ENCODE peak calls at places on chromosomes 2 and 18, in seven cellular contexts. C is MM.1S, V is GM23338, I is GM23248, R is fibroblast of lung, B is hepatocyte, M is A549. Q is an unnamed sample.

GRCh38 chr2:60046529-60046928 is 506.9 kb downstream of the BCL11A start:
- DNase-seq in M (no peak), R (no peak), B (no peak), C (no peak), V (no peak), I (no peak), Q (no peak)

GRCh38 chr2:206083602-206084467 is 2.1 kb downstream of the INO80D start:
- DNase-seq in R (peak; percentile 9), I (peak; percentile 40), C (peak; percentile 55), V (peak; percentile 96), M (peak; percentile 18), B (peak; percentile 34), Q (no peak)

GRCh38 chr2:70461414-70461813 is 92.2 kb downstream of the TGFA start:
- DNase-seq in I (no peak), R (no peak), B (no peak), C (no peak), M (no peak), V (no peak), Q (no peak)

GRCh38 chr2:164651361-164651760 is 30.1 kb upstream of the GRB14 start:
- DNase-seq in R (no peak), B (no peak), C (no peak), I (no peak), V (peak; percentile 57), M (no peak), Q (no peak)

GRCh38 chr2:10810175-10811161 is 2.1 kb downstream of the PDIA6 start:
- DNase-seq in C (peak; percentile 30), V (no peak), I (peak; percentile 34), M (no peak), R (peak; percentile 42), B (no peak), Q (peak; percentile 72)

GRCh38 chr2:205540066-205540465 is 142.2 kb upstream of the NRP2 start:
- DNase-seq in R (no peak), I (no peak), C (no peak), V (no peak), B (no peak), M (no peak), Q (no peak)

GRCh38 chr2:19109521-19109920 is 248.9 kb downstream of the OSR1 start:
- DNase-seq in R (no peak), B (no peak), V (no peak), C (no peak), M (no peak), I (no peak), Q (no peak)

GRCh38 chr2:75788154-75788553 is 77.4 kb upstream of the GCFC2 start:
- DNase-seq in R (no peak), I (no peak), B (no peak), V (no peak), C (no peak), M (no peak), Q (no peak)

GRCh38 chr2:225274751-225275150 is 124.8 kb upstream of the NYAP2 start:
- DNase-seq in I (peak; percentile 4), B (no peak), M (peak; percentile 13), V (no peak), C (peak; percentile 40), R (peak; percentile 21), Q (peak; percentile 13)

GRCh38 chr18:36141576-36141975 is 11.9 kb downstream of the ELP2 start:
- DNase-seq in R (no peak), I (no peak), B (no peak), C (no peak), V (no peak), M (no peak), Q (no peak)

GRCh38 chr2:187541086-187542085 is 12.8 kb downstream of the TFPI start:
- DNase-seq in M (peak; percentile 96), R (peak; percentile 95), V (no peak), C (no peak), I (peak; percentile 93), B (peak; percentile 35), Q (no peak)

GRCh38 chr18:50662177-50662576 is 102.3 kb downstream of the MAPK4 start:
- DNase-seq in C (peak; percentile 26), M (peak; percentile 36), V (peak; percentile 73), B (peak; percentile 35), I (peak; percentile 3), R (peak; percentile 3), Q (peak; percentile 39)

GRCh38 chr2:127645395-127646291 is at the start of gene GPR17:
- DNase-seq in C (no peak), V (no peak), M (no peak), R (no peak), B (peak; percentile 51), I (no peak), Q (no peak)

GRCh38 chr2:26245810-26246209 is 1.1 kb downstream of the HADHB start:
- DNase-seq in M (no peak), V (no peak), R (peak; percentile 20), I (peak; percentile 45), B (no peak), C (peak; percentile 53), Q (no peak)

GRCh38 chr2:226234187-226234586 is 565.4 kb downstream of the IRS1 start:
- DNase-seq in C (no peak), V (no peak), R (no peak), I (no peak), M (no peak), B (no peak), Q (no peak)

GRCh38 chr18:68925268-68925667 is 127.4 kb downstream of the CCDC102B start:
- DNase-seq in C (peak; percentile 89), M (no peak), B (peak; percentile 22), I (peak; percentile 23), R (peak; percentile 12), V (peak; percentile 60), Q (no peak)

DNA sequence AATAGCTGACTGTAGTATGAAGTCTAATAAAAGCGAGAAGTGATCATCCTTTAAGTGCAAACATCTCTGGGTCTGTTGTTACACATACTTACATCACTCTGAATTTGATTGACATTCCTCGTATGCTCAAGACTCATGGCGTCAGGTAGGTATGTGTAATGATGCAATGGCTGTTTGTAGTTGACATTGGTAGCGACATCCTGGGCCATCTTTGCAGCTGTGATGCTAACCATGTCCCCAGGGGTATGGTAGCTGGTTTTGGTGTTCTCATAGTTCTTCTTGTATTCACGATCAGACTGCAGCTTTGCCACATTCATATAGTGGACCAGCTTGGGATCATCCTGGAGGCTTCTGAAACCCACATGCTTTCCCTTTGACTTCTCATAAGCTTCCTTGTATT is 62.0 kb downstream of the NEB start:
- DNase-seq in I (no peak), V (no peak), C (no peak), B (no peak), M (no peak), R (no peak), Q (no peak)
- H3K4me2 ChIP-seq in I (no peak overlapping the region), V (no peak overlapping the region), C (no peak overlapping the region), B (no peak overlapping the region), M (no peak overlapping the region), R (no peak overlapping the region), Q (no peak overlapping the region)

GRCh38 chr2:207516206-207516605 is 13.6 kb upstream of the CREB1 start:
- DNase-seq in R (peak; percentile 12), B (no peak), V (no peak), M (no peak), I (peak; percentile 73), C (no peak), Q (no peak)
- H3K4me2 ChIP-seq in R (no peak overlapping the region), B (no peak overlapping the region), V (no peak overlapping the region), M (no peak overlapping the region), I (peak overlapping the region; percentile 45), C (no peak overlapping the region), Q (no peak overlapping the region)

GRCh38 chr18:9094307-9095226 is 7.9 kb upstream of the NDUFV2 start:
- DNase-seq in C (no peak), R (peak; percentile 83), B (peak; percentile 27), I (peak; percentile 82), V (no peak), M (peak; percentile 89), Q (no peak)

GRCh38 chr18:9096013-9096383 is 6.5 kb upstream of the NDUFV2 start:
- DNase-seq in V (no peak), B (no peak), C (no peak), R (no peak), I (no peak), M (no peak), Q (no peak)

GRCh38 chr18:9097349-9097748 is 5.2 kb upstream of the NDUFV2 start:
- DNase-seq in C (no peak), M (no peak), R (no peak), V (no peak), I (no peak), B (no peak), Q (no peak)

GRCh38 chr18:9096698-9097097 is 5.8 kb upstream of the NDUFV2 start:
- DNase-seq in R (no peak), M (no peak), V (no peak), I (no peak), C (no peak), B (no peak), Q (no peak)

DNA sequence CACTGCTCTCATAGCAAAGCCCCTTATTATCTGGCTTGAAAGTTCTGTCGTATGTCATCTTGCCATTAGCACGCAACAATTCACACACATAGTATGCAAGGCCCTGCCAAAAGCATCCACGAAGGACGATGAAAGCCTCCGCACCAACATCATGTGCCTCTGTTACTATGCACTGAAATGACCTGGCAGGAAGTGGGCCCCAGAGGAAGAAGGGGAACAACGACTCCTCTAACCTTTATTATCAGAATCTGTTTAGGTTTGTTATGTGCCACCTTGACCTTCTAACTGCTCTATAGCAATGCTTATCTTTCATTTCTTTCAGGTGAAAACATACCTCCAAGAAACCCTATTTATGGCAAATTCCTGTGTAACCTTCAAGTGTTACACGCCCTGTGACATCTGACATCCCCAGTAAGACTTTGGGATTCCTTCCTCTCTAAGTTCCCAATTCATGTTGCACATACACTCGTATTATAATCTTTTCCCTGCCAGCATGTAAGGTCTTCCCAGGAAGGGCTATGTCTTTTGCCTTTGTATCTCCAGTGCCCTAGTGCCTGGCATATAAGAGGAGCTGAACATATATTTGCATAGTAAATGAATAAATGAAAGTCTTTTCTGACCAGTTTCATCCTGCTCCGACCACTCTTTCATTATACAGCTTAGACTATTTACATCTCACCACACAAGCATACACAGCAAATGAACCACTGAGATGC is 7.0 kb upstream of the NDUFV2 start:
- DNase-seq in V (no peak), M (peak; percentile 13), C (peak; percentile 69), R (peak; percentile 59), B (peak; percentile 24), I (no peak), Q (no peak)
- H3K4me2 ChIP-seq in V (peak overlapping the region; percentile 46), M (peak overlapping the region; percentile 70), C (peak overlapping the region; percentile 87), R (peak overlapping the region; percentile 11), B (peak overlapping the region; percentile 11), I (peak overlapping the region; percentile 71), Q (no peak overlapping the region)

DNA sequence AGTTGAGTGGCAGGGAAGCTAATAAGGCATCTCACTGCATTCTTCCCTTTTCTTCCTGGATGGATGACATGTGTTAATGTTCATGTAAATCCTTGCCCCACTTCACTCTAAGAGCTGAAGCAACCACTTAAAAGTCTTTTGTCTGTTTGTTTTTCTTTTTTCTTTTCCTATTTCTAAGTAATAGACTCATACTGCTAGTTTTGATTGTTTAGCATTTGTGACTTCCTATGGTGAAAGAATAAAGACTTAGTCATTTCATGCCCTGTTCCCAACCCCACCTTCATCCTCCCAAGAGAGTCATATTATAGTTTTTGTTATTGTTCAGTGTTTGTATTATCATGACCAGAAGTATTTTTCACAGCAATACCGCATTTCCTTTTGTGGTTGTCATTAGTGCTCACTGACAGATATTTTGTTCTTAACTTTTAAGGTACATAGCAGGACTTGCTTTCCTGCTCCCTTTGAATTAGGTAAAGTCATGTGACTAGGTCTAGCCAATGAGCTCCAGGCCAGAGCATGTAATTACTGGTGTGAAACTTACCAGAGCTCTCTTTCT is 18.1 kb upstream of the SPP2 start:
- DNase-seq in R (peak; percentile 84), B (no peak), V (no peak), M (peak; percentile 37), I (peak; percentile 78), C (no peak), Q (no peak)
- H3K4me2 ChIP-seq in R (no peak overlapping the region), B (no peak overlapping the region), V (no peak overlapping the region), M (no peak overlapping the region), I (peak overlapping the region; percentile 8), C (no peak overlapping the region), Q (no peak overlapping the region)